ENCODE peak calls at places on chromosome 20, in ten cellular contexts. X is Peyer's patch, Y is heart left ventricle, M is A549, P is transverse colon, B is gastrocnemius medialis, H is spleen, T is adrenal gland, L is IMR-90, S is stomach. K is an unnamed sample.

GRCh38 chr20:32378461-32378860 is 20.3 kb downstream of the ASXL1 start:
- DNase-seq in X (no peak), Y (no peak), M (no peak), P (no peak), B (no peak), H (no peak), T (no peak), L (no peak), S (no peak), K (no peak)

GRCh38 chr20:1803216-1804128 is 91.7 kb upstream of the SIRPA start:
- DNase-seq in X (peak), Y (peak), M (no peak), P (peak), B (peak), H (peak), T (peak), L (peak), S (peak), K (no peak)

GRCh38 chr20:15379897-15380296 is 1042.5 kb upstream of the FLRT3 start:
- DNase-seq in X (no peak), Y (no peak), M (no peak), P (no peak), B (no peak), H (no peak), T (no peak), L (no peak), S (no peak), K (no peak)

GRCh38 chr20:1086273-1087213 is 31.9 kb upstream of the PSMF1 start:
- DNase-seq in X (no peak), Y (no peak), M (no peak), P (no peak), B (no peak), H (no peak), T (no peak), L (no peak), S (no peak), K (no peak)

GRCh38 chr20:22924036-22924737 is 110.9 kb upstream of the SSTR4 start:
- DNase-seq in X (no peak), Y (peak), M (no peak), P (no peak), B (no peak), H (no peak), T (no peak), L (no peak), S (no peak), K (no peak)

GRCh38 chr20:34328928-34329677 is 25.9 kb upstream of the AHCY start:
- DNase-seq in X (no peak), Y (no peak), M (no peak), P (no peak), B (no peak), H (no peak), T (no peak), L (peak), S (no peak), K (no peak)

GRCh38 chr20:12605751-12606150 is 403.0 kb upstream of the SPTLC3 start:
- DNase-seq in X (no peak), Y (no peak), M (no peak), P (no peak), B (no peak), H (no peak), T (no peak), L (no peak), S (no peak), K (no peak)

GRCh38 chr20:18039063-18039462 is 18.7 kb downstream of the OVOL2 start:
- DNase-seq in X (no peak), Y (no peak), M (no peak), P (no peak), B (no peak), H (no peak), T (no peak), L (no peak), S (no peak), K (no peak)

GRCh38 chr20:5480824-5481600 is 164.3 kb upstream of the PROKR2 start:
- DNase-seq in X (no peak), Y (no peak), M (no peak), P (peak), B (no peak), H (no peak), T (no peak), L (no peak), S (no peak), K (no peak)

GRCh38 chr20:39702716-39703349 is 740.7 kb downstream of the DHX35 start:
- DNase-seq in X (no peak), Y (no peak), M (no peak), P (no peak), B (no peak), H (no peak), T (no peak), L (no peak), S (no peak), K (no peak)

GRCh38 chr20:1324598-1325172 is 4.3 kb downstream of the SDCBP2 start:
- DNase-seq in X (peak), Y (no peak), M (peak), P (no peak), B (no peak), H (peak), T (peak), L (peak), S (no peak), K (no peak)

GRCh38 chr20:52096117-52096516 is 95.5 kb downstream of the ZFP64 start:
- DNase-seq in X (no peak), Y (no peak), M (no peak), P (no peak), B (no peak), H (no peak), T (no peak), L (no peak), S (no peak), K (no peak)

GRCh38 chr20:17490501-17490900 is 40.7 kb downstream of the BFSP1 start:
- DNase-seq in X (no peak), Y (no peak), M (no peak), P (no peak), B (no peak), H (no peak), T (no peak), L (no peak), S (no peak), K (no peak)

GRCh38 chr20:20711413-20711812 is 1.0 kb downstream of the RALGAPA2 start:
- DNase-seq in X (peak), Y (no peak), M (no peak), P (peak), B (peak), H (peak), T (no peak), L (no peak), S (no peak), K (no peak)

GRCh38 chr20:39835040-39835842 is 853.8 kb downstream of the MAFB start:
- DNase-seq in X (no peak), Y (no peak), M (no peak), P (no peak), B (no peak), H (no peak), T (peak), L (no peak), S (no peak), K (no peak)

GRCh38 chr20:346033-346639 is 775 bp upstream of the NRSN2 start:
- DNase-seq in X (no peak), Y (no peak), M (no peak), P (no peak), B (no peak), H (no peak), T (no peak), L (no peak), S (no peak), K (no peak)

GRCh38 chr20:52806918-52807317 is 165.2 kb upstream of the TSHZ2 start:
- DNase-seq in X (no peak), Y (no peak), M (no peak), P (no peak), B (no peak), H (no peak), T (no peak), L (no peak), S (no peak), K (no peak)

GRCh38 chr20:5608104-5608447 is 142.1 kb upstream of the SHLD1 start:
- DNase-seq in X (no peak), Y (no peak), M (no peak), P (no peak), B (no peak), H (no peak), T (no peak), L (no peak), S (no peak), K (no peak)

GRCh38 chr20:25245461-25245860 is 2.4 kb upstream of the PYGB start:
- DNase-seq in X (no peak), Y (no peak), M (no peak), P (no peak), B (no peak), H (no peak), T (peak), L (no peak), S (no peak), K (no peak)

GRCh38 chr20:54013397-54013941 is 56.9 kb downstream of the BCAS1 start:
- DNase-seq in X (no peak), Y (no peak), M (no peak), P (no peak), B (no peak), H (no peak), T (no peak), L (no peak), S (no peak), K (no peak)

GRCh38 chr20:53220482-53221307 is 248.5 kb downstream of the TSHZ2 start:
- DNase-seq in X (no peak), Y (no peak), M (no peak), P (no peak), B (no peak), H (no peak), T (no peak), L (no peak), S (no peak), K (no peak)

GRCh38 chr20:33694666-33695065 is 8.5 kb upstream of the E2F1 start:
- DNase-seq in X (no peak), Y (no peak), M (no peak), P (no peak), B (no peak), H (no peak), T (no peak), L (no peak), S (no peak), K (no peak)

GRCh38 chr20:25139061-25139705 is 56.3 kb upstream of the ENTPD6 start:
- DNase-seq in X (no peak), Y (no peak), M (peak), P (no peak), B (no peak), H (no peak), T (peak), L (no peak), S (no peak), K (no peak)

GRCh38 chr20:14336667-14337066 is 745 bp downstream of the FLRT3 start:
- DNase-seq in X (no peak), Y (no peak), M (peak), P (no peak), B (no peak), H (no peak), T (no peak), L (peak), S (no peak), K (no peak)
- TF ChIP-seq POLR2A in X (no peak), Y (no peak), M (no peak), P (no peak), B (no peak), H (no peak), T (no peak), L (no peak), S (no peak), K (no peak)

DNA sequence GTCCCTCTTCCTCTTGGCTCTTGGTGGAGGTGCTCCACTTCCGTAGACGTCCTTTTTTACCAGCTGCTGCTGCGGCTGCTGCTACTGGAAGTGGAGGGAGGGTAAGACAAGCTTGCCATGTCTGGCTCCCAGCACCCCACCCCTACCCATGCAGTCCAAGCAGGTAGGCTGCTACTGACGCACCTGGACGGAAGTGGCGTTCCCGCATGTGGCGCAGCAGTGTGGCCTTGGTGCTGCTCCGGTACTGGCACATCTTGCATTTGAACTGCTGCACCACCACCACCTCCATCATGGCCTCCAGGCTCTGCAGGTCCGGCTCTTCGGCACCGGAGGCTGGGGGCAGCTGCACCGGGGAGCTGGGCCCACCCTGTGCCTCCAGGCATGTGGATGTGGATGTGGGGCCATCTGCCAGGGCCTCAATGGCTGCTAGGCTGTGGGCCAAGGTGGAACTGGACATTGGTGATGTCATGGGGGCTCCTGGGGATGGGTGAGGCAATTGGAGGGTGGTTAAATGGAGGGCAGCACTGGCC is 4.4 kb downstream of the ZNF335 start:
- DNase-seq in X (peak), Y (no peak), M (no peak), P (no peak), B (no peak), H (no peak), T (peak), L (no peak), S (no peak), K (no peak)
- TF ChIP-seq POLR2A in X (no peak), Y (no peak), M (no peak), P (no peak), B (no peak), H (no peak), T (no peak), L (no peak), S (no peak), K (no peak)

GRCh38 chr20:59314872-59315500 is 14.6 kb downstream of the EDN3 start:
- DNase-seq in X (no peak), Y (no peak), M (no peak), P (no peak), B (no peak), H (no peak), T (no peak), L (no peak), S (no peak), K (no peak)

GRCh38 chr20:59317332-59317731 is 16.9 kb downstream of the EDN3 start:
- DNase-seq in X (no peak), Y (no peak), M (no peak), P (no peak), B (no peak), H (no peak), T (no peak), L (no peak), S (no peak), K (no peak)

GRCh38 chr20:59318803-59319202 is 18.4 kb downstream of the EDN3 start:
- DNase-seq in X (no peak), Y (no peak), M (no peak), P (no peak), B (no peak), H (no peak), T (no peak), L (no peak), S (no peak), K (no peak)

GRCh38 chr20:59318201-59318790 is 17.9 kb downstream of the EDN3 start:
- DNase-seq in X (peak), Y (no peak), M (no peak), P (no peak), B (no peak), H (no peak), T (no peak), L (no peak), S (no peak), K (no peak)

GRCh38 chr20:59316911-59317310 is 16.5 kb downstream of the EDN3 start:
- DNase-seq in X (peak), Y (no peak), M (no peak), P (peak), B (no peak), H (no peak), T (no peak), L (no peak), S (no peak), K (no peak)
- TF ChIP-seq POLR2A in X (peak), Y (no peak), M (no peak), P (no peak), B (no peak), H (no peak), T (no peak), L (no peak), S (no peak), K (no peak)

DNA sequence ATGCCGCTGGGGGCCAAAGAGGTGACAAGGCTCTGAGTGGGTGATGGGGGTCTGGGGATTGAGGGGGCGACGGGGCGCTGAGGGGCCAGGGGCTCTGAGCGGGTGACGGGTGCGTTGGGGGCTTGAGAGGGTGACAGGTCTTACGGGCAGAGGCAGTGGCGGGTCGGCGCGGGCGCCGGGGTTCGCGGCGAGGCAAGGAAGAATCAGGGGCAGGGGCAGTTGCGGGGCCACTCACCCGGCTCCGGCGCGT is 146 bp downstream of the ZNFX1 start:
- DNase-seq in X (no peak), Y (no peak), M (no peak), P (no peak), B (no peak), H (no peak), T (no peak), L (no peak), S (no peak), K (no peak)
- TF ChIP-seq POLR2A in X (no peak), Y (no peak), M (no peak), P (peak), B (peak), H (peak), T (peak), L (no peak), S (no peak), K (peak)

GRCh38 chr20:58237318-58238182 is 9.1 kb upstream of the ANKRD60 start:
- DNase-seq in X (no peak), Y (no peak), M (no peak), P (no peak), B (no peak), H (no peak), T (no peak), L (peak), S (no peak), K (peak)

GRCh38 chr20:58239216-58239615 is 10.8 kb upstream of the ANKRD60 start:
- DNase-seq in X (no peak), Y (no peak), M (no peak), P (no peak), B (no peak), H (no peak), T (no peak), L (no peak), S (no peak), K (no peak)

GRCh38 chr20:58238490-58238889 is 10.0 kb upstream of the ANKRD60 start:
- DNase-seq in X (no peak), Y (no peak), M (no peak), P (no peak), B (no peak), H (no peak), T (no peak), L (no peak), S (no peak), K (no peak)

GRCh38 chr20:58235010-58235409 is 6.6 kb upstream of the ANKRD60 start:
- DNase-seq in X (no peak), Y (no peak), M (no peak), P (no peak), B (no peak), H (no peak), T (peak), L (no peak), S (no peak), K (no peak)

DNA sequence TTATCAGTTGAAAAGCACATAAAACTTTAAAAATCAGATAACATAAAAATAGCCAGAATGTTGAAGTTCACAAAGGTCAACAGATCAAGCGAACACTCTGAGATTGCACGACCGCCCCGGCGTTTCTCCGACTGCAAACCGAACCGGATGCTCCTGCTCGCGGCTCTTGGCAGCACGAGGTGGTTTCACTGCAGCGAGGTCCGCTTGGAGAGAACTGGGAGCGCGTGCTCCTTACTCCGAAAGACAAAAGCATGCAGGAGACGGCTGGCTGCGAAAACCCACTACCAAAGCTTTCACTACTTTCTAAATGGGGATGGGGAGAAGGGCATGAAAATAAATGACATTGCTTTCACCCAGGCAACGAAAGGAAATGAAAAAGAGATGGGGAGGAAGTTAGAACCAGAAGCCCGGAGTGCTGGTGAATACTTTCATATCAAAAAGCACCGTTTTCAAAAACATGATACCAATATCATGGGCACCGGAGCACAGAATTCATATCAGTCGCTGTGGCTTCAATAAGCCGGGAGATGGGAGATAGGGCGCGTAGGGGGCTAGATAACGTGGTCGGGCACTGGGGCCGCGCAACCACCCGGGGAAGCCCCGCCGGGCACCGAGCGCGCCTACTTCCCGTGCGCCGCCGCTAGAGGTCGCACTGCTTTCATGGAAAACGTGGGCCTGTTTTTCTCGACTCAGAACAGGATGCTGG is 8.3 kb upstream of the ANKRD60 start:
- DNase-seq in X (peak), Y (peak), M (peak), P (peak), B (peak), H (peak), T (peak), L (peak), S (peak), K (peak)
- TF ChIP-seq POLR2A in X (no peak), Y (no peak), M (no peak), P (no peak), B (no peak), H (no peak), T (no peak), L (peak), S (no peak), K (no peak)

GRCh38 chr20:62550087-62550565 is 74.3 kb upstream of the GATA5 start:
- DNase-seq in X (no peak), Y (peak), M (peak), P (no peak), B (peak), H (no peak), T (peak), L (no peak), S (no peak), K (no peak)
- TF ChIP-seq POLR2A in X (no peak), Y (no peak), M (no peak), P (no peak), B (peak), H (no peak), T (no peak), L (no peak), S (no peak), K (no peak)

GRCh38 chr20:62938105-62938888 is at the start of gene GID8:
- DNase-seq in X (peak), Y (peak), M (peak), P (peak), B (no peak), H (peak), T (no peak), L (peak), S (peak), K (peak)
- TF ChIP-seq POLR2A in X (no peak), Y (no peak), M (no peak), P (no peak), B (no peak), H (no peak), T (peak), L (no peak), S (no peak), K (no peak)

GRCh38 chr20:56760610-56761009 is 131.5 kb downstream of the TFAP2C start:
- DNase-seq in X (no peak), Y (no peak), M (no peak), P (no peak), B (no peak), H (no peak), T (no peak), L (no peak), S (no peak), K (no peak)

GRCh38 chr20:56762401-56762800 is 133.3 kb downstream of the TFAP2C start:
- DNase-seq in X (no peak), Y (no peak), M (no peak), P (no peak), B (no peak), H (no peak), T (no peak), L (no peak), S (no peak), K (no peak)

GRCh38 chr20:56762829-56763228 is 133.7 kb downstream of the TFAP2C start:
- DNase-seq in X (no peak), Y (no peak), M (no peak), P (no peak), B (no peak), H (no peak), T (no peak), L (no peak), S (no peak), K (no peak)

GRCh38 chr20:56759741-56760278 is 130.7 kb downstream of the TFAP2C start:
- DNase-seq in X (no peak), Y (no peak), M (no peak), P (no peak), B (no peak), H (no peak), T (no peak), L (no peak), S (no peak), K (no peak)

GRCh38 chr20:56761393-56761792 is 132.3 kb downstream of the TFAP2C start:
- DNase-seq in X (no peak), Y (no peak), M (no peak), P (no peak), B (no peak), H (no peak), T (no peak), L (no peak), S (no peak), K (no peak)
- TF ChIP-seq POLR2A in X (no peak), Y (no peak), M (no peak), P (no peak), B (no peak), H (no peak), T (no peak), L (no peak), S (no peak), K (no peak)

K was measured in H54.